ENCODE peak calls at places on chromosomes 6 and 20, in eight cellular contexts. N is PC-3, R is sigmoid colon, Q is IMR-90, S is fibroblast of lung, X is heart right ventricle, G is adrenal gland, K is ascending aorta. J is an unnamed sample.

GRCh38 chr6:2111162-2111677 is 134.2 kb downstream of the GMDS start:
- DNase-seq in Q (peak; percentile 89), X (no peak), N (peak; percentile 80), G (no peak), R (no peak), K (no peak), S (peak; percentile 96), J (no peak)

GRCh38 chr6:16760536-16761468 is at the start of gene ATXN1:
- DNase-seq in Q (peak; percentile 65), R (peak; percentile 85), S (no peak), X (peak; percentile 73), G (peak; percentile 74), N (peak; percentile 46), K (no peak), J (peak; percentile 48)

GRCh38 chr20:44644384-44645131 is 6.9 kb downstream of the ADA start:
- DNase-seq in Q (no peak), X (no peak), K (no peak), S (no peak), G (no peak), N (no peak), R (no peak), J (no peak)

GRCh38 chr6:148518371-148519156 is 175.9 kb downstream of the SASH1 start:
- DNase-seq in G (no peak), S (no peak), K (no peak), R (peak; percentile 86), Q (no peak), X (no peak), N (no peak), J (no peak)

GRCh38 chr20:9220874-9221547 is 152.1 kb downstream of the PLCB4 start:
- DNase-seq in G (no peak), S (peak; percentile 29), N (no peak), R (no peak), X (peak; percentile 16), K (no peak), Q (peak; percentile 84), J (no peak)

GRCh38 chr20:47600967-47601547 is 99.4 kb downstream of the NCOA3 start:
- DNase-seq in X (no peak), K (no peak), G (no peak), N (no peak), S (no peak), Q (no peak), R (no peak), J (no peak)

GRCh38 chr6:157814883-157815282 is 8.2 kb upstream of the SNX9 start:
- DNase-seq in N (no peak), S (no peak), R (no peak), Q (no peak), G (no peak), X (no peak), K (no peak), J (no peak)

GRCh38 chr20:44552950-44553908 is 29.1 kb upstream of the PKIG start:
- DNase-seq in X (no peak), S (peak; percentile 79), N (peak; percentile 83), K (no peak), Q (peak; percentile 94), R (no peak), G (no peak), J (no peak)

GRCh38 chr6:21049572-21049971 is 515.3 kb downstream of the CDKAL1 start:
- DNase-seq in S (peak; percentile 41), G (no peak), Q (peak; percentile 59), K (no peak), N (peak; percentile 24), X (no peak), R (no peak), J (no peak)

GRCh38 chr6:34385793-34386195 is 6.7 kb downstream of the NUDT3 start:
- DNase-seq in R (peak; percentile 28), N (no peak), X (no peak), K (no peak), S (no peak), Q (no peak), G (no peak), J (no peak)

GRCh38 chr6:73738367-73739028 is 42.5 kb downstream of the CD109 start:
- DNase-seq in K (no peak), N (peak; percentile 13), G (no peak), R (no peak), S (no peak), X (no peak), Q (no peak), J (no peak)

GRCh38 chr6:97120511-97120910 is 162.5 kb downstream of the MMS22L start:
- DNase-seq in S (no peak), X (no peak), K (no peak), Q (no peak), R (no peak), N (no peak), G (no peak), J (no peak)

GRCh38 chr6:29631209-29631810 is 1.7 kb downstream of the GABBR1 start:
- DNase-seq in R (no peak), X (no peak), K (no peak), N (no peak), Q (peak; percentile 34), G (no peak), S (peak; percentile 14), J (no peak)

GRCh38 chr6:53062369-53062639 is 2.9 kb upstream of the FBXO9 start:
- DNase-seq in K (no peak), G (no peak), N (no peak), Q (no peak), R (no peak), X (no peak), S (no peak), J (no peak)
- H3K27ac ChIP-seq in K (peak overlapping the region; percentile 97), G (peak overlapping the region; percentile 96), N (no peak overlapping the region), Q (no peak overlapping the region), R (peak overlapping the region; percentile 96), X (peak overlapping the region; percentile 90), S (no peak overlapping the region), J (no peak overlapping the region)

GRCh38 chr20:16553161-16553560 is 20.1 kb downstream of the KIF16B start:
- DNase-seq in R (no peak), S (no peak), G (peak; percentile 23), X (no peak), N (no peak), K (no peak), Q (no peak), J (no peak)
- H3K9me3 ChIP-seq in R (no peaks in the 10 kb centered on the region), S (no peaks in the 10 kb centered on the region), G (no peaks in the 10 kb centered on the region), X (no peaks in the 10 kb centered on the region), N (no peaks in the 10 kb centered on the region), K (peaks cover 4% of the 10 kb centered on the region), Q (no peaks in the 10 kb centered on the region), J (no peaks in the 10 kb centered on the region)

DNA sequence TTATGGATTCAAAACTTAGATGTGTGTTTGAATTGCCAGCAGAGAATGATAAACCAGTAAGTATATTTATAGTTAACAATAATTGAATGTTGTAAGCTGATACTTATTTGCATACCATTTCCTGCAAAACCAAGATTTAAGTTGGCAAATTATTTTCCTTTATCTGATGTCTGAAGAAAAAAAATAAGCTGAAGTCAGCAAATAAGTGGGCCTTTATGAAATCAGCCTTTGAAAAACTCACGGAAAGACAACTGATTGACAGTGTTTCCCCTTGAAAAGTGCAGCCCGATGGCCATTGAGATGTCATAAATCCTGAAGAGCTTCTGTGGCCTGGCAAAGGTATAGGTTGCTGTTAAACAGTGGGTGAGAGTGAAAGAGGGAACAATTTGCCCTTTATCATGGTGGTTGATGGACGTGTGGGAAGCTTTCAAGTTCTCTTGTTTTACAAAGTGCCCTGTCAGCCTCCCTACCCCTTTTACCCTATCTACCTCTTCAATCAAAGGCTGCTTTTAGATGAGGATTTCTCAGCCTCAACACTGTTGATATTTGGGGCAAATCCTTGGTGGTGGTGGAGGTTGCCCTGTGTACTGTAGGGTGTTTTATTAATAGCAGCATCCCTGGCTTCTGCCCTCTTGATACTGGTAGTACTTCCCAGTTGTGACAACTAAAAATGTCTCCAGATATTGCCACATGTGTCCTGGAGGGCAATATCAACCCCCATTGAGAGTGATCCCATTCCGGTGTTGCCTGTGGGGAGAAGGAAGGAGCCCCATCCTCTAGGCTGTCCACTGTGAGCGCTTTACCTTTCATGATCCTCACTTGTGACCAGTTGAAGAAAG is 50.2 kb downstream of the VAPB start:
- DNase-seq in G (no peak), S (no peak), K (no peak), N (no peak), X (no peak), Q (no peak), R (no peak), J (no peak)
- H3K27ac ChIP-seq in G (peak overlapping the region; percentile 36), S (no peak overlapping the region), K (no peak overlapping the region), N (no peak overlapping the region), X (peak overlapping the region; percentile 59), Q (no peak overlapping the region), R (no peak overlapping the region), J (no peak overlapping the region)

GRCh38 chr6:137176729-137177128 is 3.3 kb upstream of the IL22RA2 start:
- DNase-seq in R (no peak), G (no peak), N (no peak), S (no peak), Q (no peak), X (no peak), K (no peak), J (no peak)

GRCh38 chr6:137182654-137183073 is 9.2 kb upstream of the IL22RA2 start:
- DNase-seq in X (no peak), Q (no peak), G (no peak), N (no peak), K (no peak), S (no peak), R (no peak), J (no peak)

GRCh38 chr6:137185290-137185689 is 11.8 kb upstream of the IL22RA2 start:
- DNase-seq in G (no peak), R (no peak), K (no peak), Q (no peak), S (no peak), N (no peak), X (no peak), J (no peak)

GRCh38 chr6:137177611-137178010 is 4.2 kb upstream of the IL22RA2 start:
- DNase-seq in Q (no peak), N (no peak), X (no peak), K (no peak), S (no peak), G (no peak), R (no peak), J (no peak)

GRCh38 chr6:137181876-137182653 is 8.6 kb upstream of the IL22RA2 start:
- DNase-seq in R (no peak), X (no peak), N (no peak), S (no peak), G (no peak), K (no peak), Q (no peak), J (no peak)
- H3K9me3 ChIP-seq in R (peaks cover 8% of the 10 kb centered on the region), X (peaks cover 27% of the 10 kb centered on the region), N (peaks cover 21% of the 10 kb centered on the region), S (no peaks in the 10 kb centered on the region), G (peaks cover 12% of the 10 kb centered on the region), K (peaks cover 26% of the 10 kb centered on the region), Q (peaks cover 21% of the 10 kb centered on the region), J (peaks cover 27% of the 10 kb centered on the region)

GRCh38 chr20:54822407-54822806 is 347.0 kb downstream of the DOK5 start:
- DNase-seq in G (no peak), Q (no peak), X (no peak), R (no peak), N (no peak), S (no peak), K (no peak), J (no peak)
- H3K27ac ChIP-seq in G (no peak overlapping the region), Q (no peak overlapping the region), X (no peak overlapping the region), R (no peak overlapping the region), N (no peak overlapping the region), S (no peak overlapping the region), K (no peak overlapping the region), J (no peak overlapping the region)

GRCh38 chr6:23301546-23301945 is 732.2 kb downstream of the HDGFL1 start:
- DNase-seq in G (no peak), Q (peak; percentile 41), N (no peak), X (no peak), K (no peak), R (no peak), S (no peak), J (no peak)
- H3K9me3 ChIP-seq in G (no peaks in the 10 kb centered on the region), Q (no peaks in the 10 kb centered on the region), N (no peaks in the 10 kb centered on the region), X (no peaks in the 10 kb centered on the region), K (no peaks in the 10 kb centered on the region), R (no peaks in the 10 kb centered on the region), S (no peaks in the 10 kb centered on the region), J (peaks cover 6% of the 10 kb centered on the region)